ENCODE peak calls at places on chromosomes 3 and 15, in seven cellular contexts. One of them, this sample, is unnamed. For H3K27me3, the result is how much of the 10 kb centered on the place peaks cover.

GRCh38 chr15:41043276-41043675 is 72.8 kb downstream of the INO80 start:
- DNase-seq in PC-9: no peak
- DNase-seq in stomach: no peak
- DNase-seq in IMR-90: peak
- DNase-seq in GM23248: peak
- DNase-seq in MG63: no peak
- DNase-seq in astrocyte: peak
- DNase-seq in this sample: no peak

GRCh38 chr3:197364410-197365071 is 66.1 kb upstream of the DLG1 start:
- DNase-seq in GM23248: peak
- DNase-seq in stomach: peak
- DNase-seq in astrocyte: no peak
- DNase-seq in MG63: peak
- DNase-seq in IMR-90: no peak
- DNase-seq in PC-9: no peak
- DNase-seq in this sample: no peak

GRCh38 chr3:29453278-29453961 is 172.5 kb downstream of the RBMS3 start:
- DNase-seq in IMR-90: no peak
- DNase-seq in stomach: peak
- DNase-seq in astrocyte: no peak
- DNase-seq in MG63: peak
- DNase-seq in PC-9: peak
- DNase-seq in GM23248: no peak
- DNase-seq in this sample: no peak

GRCh38 chr3:170203457-170203856 is 18.8 kb upstream of the PRKCI start:
- DNase-seq in stomach: no peak
- DNase-seq in IMR-90: no peak
- DNase-seq in MG63: no peak
- DNase-seq in astrocyte: no peak
- DNase-seq in PC-9: no peak
- DNase-seq in GM23248: no peak
- DNase-seq in this sample: no peak

GRCh38 chr15:49877871-49878511 is 241.0 kb downstream of the ATP8B4 start:
- DNase-seq in GM23248: peak
- DNase-seq in IMR-90: peak
- DNase-seq in astrocyte: no peak
- DNase-seq in stomach: no peak
- DNase-seq in PC-9: no peak
- DNase-seq in MG63: no peak
- DNase-seq in this sample: no peak

GRCh38 chr15:100704281-100705055 is 102.1 kb downstream of the ASB7 start:
- DNase-seq in IMR-90: peak
- DNase-seq in stomach: no peak
- DNase-seq in MG63: peak
- DNase-seq in PC-9: no peak
- DNase-seq in GM23248: peak
- DNase-seq in astrocyte: peak
- DNase-seq in this sample: no peak

GRCh38 chr3:135965506-135966348 is at the start of gene PPP2R3A:
- DNase-seq in PC-9: peak
- DNase-seq in IMR-90: peak
- DNase-seq in astrocyte: peak
- DNase-seq in GM23248: peak
- DNase-seq in stomach: peak
- DNase-seq in MG63: peak
- DNase-seq in this sample: peak

GRCh38 chr15:88646951-88647350 is 8.1 kb downstream of the ISG20 start:
- DNase-seq in PC-9: no peak
- DNase-seq in MG63: no peak
- DNase-seq in stomach: peak
- DNase-seq in IMR-90: no peak
- DNase-seq in GM23248: no peak
- DNase-seq in astrocyte: no peak
- DNase-seq in this sample: peak

GRCh38 chr3:130539005-130539404 is 22.0 kb downstream of the COL6A6 start:
- DNase-seq in GM23248: peak
- DNase-seq in MG63: peak
- DNase-seq in stomach: peak
- DNase-seq in astrocyte: no peak
- DNase-seq in IMR-90: peak
- DNase-seq in PC-9: peak
- DNase-seq in this sample: no peak

GRCh38 chr3:117074833-117075232 is 365.3 kb downstream of the TUSC7 start:
- DNase-seq in astrocyte: no peak
- DNase-seq in MG63: no peak
- DNase-seq in IMR-90: peak
- DNase-seq in stomach: no peak
- DNase-seq in GM23248: peak
- DNase-seq in PC-9: no peak
- DNase-seq in this sample: no peak

GRCh38 chr15:80773122-80773551 is 6.0 kb upstream of the CEMIP start:
- DNase-seq in astrocyte: peak
- DNase-seq in MG63: no peak
- DNase-seq in GM23248: peak
- DNase-seq in PC-9: no peak
- DNase-seq in stomach: no peak
- DNase-seq in IMR-90: peak
- DNase-seq in this sample: no peak

GRCh38 chr3:125110876-125111480 is 55.2 kb upstream of the HEG1 start:
- DNase-seq in stomach: no peak
- DNase-seq in PC-9: no peak
- DNase-seq in IMR-90: no peak
- DNase-seq in GM23248: no peak
- DNase-seq in MG63: no peak
- DNase-seq in astrocyte: no peak
- DNase-seq in this sample: no peak

GRCh38 chr3:54691230-54691900 is 236.5 kb downstream of the LRTM1 start:
- DNase-seq in IMR-90: peak
- DNase-seq in astrocyte: peak
- DNase-seq in GM23248: no peak
- DNase-seq in MG63: peak
- DNase-seq in PC-9: no peak
- DNase-seq in stomach: no peak
- DNase-seq in this sample: no peak

GRCh38 chr3:192851821-192852352 is 65.8 kb downstream of the MB21D2 start:
- DNase-seq in IMR-90: peak
- DNase-seq in GM23248: peak
- DNase-seq in astrocyte: peak
- DNase-seq in MG63: peak
- DNase-seq in PC-9: peak
- DNase-seq in stomach: peak
- DNase-seq in this sample: no peak

GRCh38 chr3:52517796-52518722 is 15.6 kb downstream of the NT5DC2 start:
- DNase-seq in MG63: no peak
- DNase-seq in GM23248: no peak
- DNase-seq in stomach: no peak
- DNase-seq in astrocyte: no peak
- DNase-seq in IMR-90: no peak
- DNase-seq in PC-9: no peak
- DNase-seq in this sample: no peak

GRCh38 chr15:74829500-74829899 is 3.1 kb downstream of the CPLX3 start:
- DNase-seq in GM23248: peak
- DNase-seq in IMR-90: peak
- DNase-seq in PC-9: no peak
- DNase-seq in stomach: no peak
- DNase-seq in astrocyte: no peak
- DNase-seq in MG63: no peak
- DNase-seq in this sample: no peak

GRCh38 chr3:123076496-123077418 is 9.9 kb downstream of the PDIA5 start:
- DNase-seq in GM23248: no peak
- DNase-seq in MG63: peak
- DNase-seq in astrocyte: no peak
- DNase-seq in IMR-90: no peak
- DNase-seq in stomach: peak
- DNase-seq in PC-9: no peak
- DNase-seq in this sample: no peak

GRCh38 chr15:44490628-44491027 is 46.3 kb upstream of the EIF3J start:
- DNase-seq in astrocyte: peak
- DNase-seq in stomach: no peak
- DNase-seq in IMR-90: peak
- DNase-seq in PC-9: no peak
- DNase-seq in GM23248: peak
- DNase-seq in MG63: no peak
- DNase-seq in this sample: no peak

GRCh38 chr3:141940204-141940776 is 63.8 kb downstream of the ATP1B3 start:
- DNase-seq in PC-9: peak
- DNase-seq in GM23248: peak
- DNase-seq in stomach: no peak
- DNase-seq in MG63: peak
- DNase-seq in astrocyte: peak
- DNase-seq in IMR-90: peak
- DNase-seq in this sample: peak

GRCh38 chr3:58566398-58567250 is 10.6 kb downstream of the FAM107A start:
- DNase-seq in GM23248: no peak
- DNase-seq in MG63: no peak
- DNase-seq in stomach: no peak
- DNase-seq in PC-9: no peak
- DNase-seq in astrocyte: no peak
- DNase-seq in IMR-90: no peak
- DNase-seq in this sample: no peak

GRCh38 chr3:141524988-141525387 is 38.2 kb downstream of the RASA2 start:
- DNase-seq in IMR-90: no peak
- DNase-seq in MG63: no peak
- DNase-seq in stomach: no peak
- DNase-seq in astrocyte: no peak
- DNase-seq in GM23248: no peak
- DNase-seq in PC-9: no peak
- DNase-seq in this sample: no peak

GRCh38 chr3:69082805-69083204 is 1.9 kb upstream of the ARL6IP5 start:
- DNase-seq in MG63: peak
- DNase-seq in PC-9: no peak
- DNase-seq in GM23248: peak
- DNase-seq in stomach: peak
- DNase-seq in IMR-90: peak
- DNase-seq in astrocyte: peak
- DNase-seq in this sample: no peak
- H3K4me3 ChIP-seq in MG63: no peak
- H3K4me3 ChIP-seq in PC-9: no peak
- H3K4me3 ChIP-seq in GM23248: peak
- H3K4me3 ChIP-seq in stomach: no peak
- H3K4me3 ChIP-seq in IMR-90: no peak
- H3K4me3 ChIP-seq in astrocyte: no peak
- H3K4me3 ChIP-seq in this sample: no peak

DNA sequence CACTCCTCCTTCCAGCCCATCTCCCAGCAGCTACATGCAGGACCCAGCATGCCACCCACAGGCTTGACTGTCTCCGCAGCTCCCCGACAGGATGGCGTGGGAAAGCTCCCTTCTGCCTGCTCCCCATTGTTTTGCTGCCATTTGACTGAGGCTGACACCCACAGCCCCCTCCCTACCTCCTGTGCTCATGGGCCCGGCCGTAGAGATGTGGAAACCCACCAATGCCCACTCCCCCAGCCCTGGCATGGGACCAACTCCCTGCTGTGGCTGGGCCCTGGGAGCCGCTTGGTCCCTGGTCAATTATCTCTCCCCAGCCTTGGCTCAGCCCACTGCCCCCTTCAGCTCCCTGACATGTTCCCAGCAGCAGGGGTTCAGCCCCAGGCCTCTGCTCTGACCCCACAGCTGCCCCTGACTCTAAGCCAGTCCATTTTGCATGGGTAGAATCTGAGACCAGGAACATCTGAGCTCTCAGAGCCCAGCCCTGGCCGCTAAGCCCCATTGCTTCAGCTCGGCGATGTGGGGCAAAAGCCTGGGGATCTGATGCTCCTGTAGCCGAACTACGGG is 8.2 kb downstream of the C3orf22 start:
- DNase-seq in MG63: no peak
- DNase-seq in stomach: peak
- DNase-seq in astrocyte: no peak
- DNase-seq in PC-9: no peak
- DNase-seq in GM23248: no peak
- DNase-seq in IMR-90: no peak
- DNase-seq in this sample: peak
- H3K27me3 ChIP-seq in MG63: under half
- H3K27me3 ChIP-seq in stomach: under half
- H3K27me3 ChIP-seq in astrocyte: under half
- H3K27me3 ChIP-seq in PC-9: half or more
- H3K27me3 ChIP-seq in GM23248: under half
- H3K27me3 ChIP-seq in IMR-90: under half
- H3K27me3 ChIP-seq in this sample: under half

GRCh38 chr3:3031358-3031757 is 78.8 kb downstream of the IL5RA start:
- DNase-seq in stomach: no peak
- DNase-seq in MG63: no peak
- DNase-seq in IMR-90: peak
- DNase-seq in PC-9: no peak
- DNase-seq in GM23248: no peak
- DNase-seq in astrocyte: peak
- DNase-seq in this sample: no peak

GRCh38 chr3:3023106-3023505 is 87.1 kb downstream of the IL5RA start:
- DNase-seq in GM23248: no peak
- DNase-seq in stomach: no peak
- DNase-seq in MG63: no peak
- DNase-seq in astrocyte: no peak
- DNase-seq in PC-9: no peak
- DNase-seq in IMR-90: no peak
- DNase-seq in this sample: no peak

GRCh38 chr3:3027976-3028567 is 82.1 kb downstream of the IL5RA start:
- DNase-seq in IMR-90: no peak
- DNase-seq in MG63: no peak
- DNase-seq in PC-9: no peak
- DNase-seq in GM23248: no peak
- DNase-seq in stomach: no peak
- DNase-seq in astrocyte: no peak
- DNase-seq in this sample: no peak
- H3K4me3 ChIP-seq in IMR-90: no peak
- H3K4me3 ChIP-seq in MG63: no peak
- H3K4me3 ChIP-seq in PC-9: no peak
- H3K4me3 ChIP-seq in GM23248: no peak
- H3K4me3 ChIP-seq in stomach: no peak
- H3K4me3 ChIP-seq in astrocyte: no peak
- H3K4me3 ChIP-seq in this sample: no peak

DNA sequence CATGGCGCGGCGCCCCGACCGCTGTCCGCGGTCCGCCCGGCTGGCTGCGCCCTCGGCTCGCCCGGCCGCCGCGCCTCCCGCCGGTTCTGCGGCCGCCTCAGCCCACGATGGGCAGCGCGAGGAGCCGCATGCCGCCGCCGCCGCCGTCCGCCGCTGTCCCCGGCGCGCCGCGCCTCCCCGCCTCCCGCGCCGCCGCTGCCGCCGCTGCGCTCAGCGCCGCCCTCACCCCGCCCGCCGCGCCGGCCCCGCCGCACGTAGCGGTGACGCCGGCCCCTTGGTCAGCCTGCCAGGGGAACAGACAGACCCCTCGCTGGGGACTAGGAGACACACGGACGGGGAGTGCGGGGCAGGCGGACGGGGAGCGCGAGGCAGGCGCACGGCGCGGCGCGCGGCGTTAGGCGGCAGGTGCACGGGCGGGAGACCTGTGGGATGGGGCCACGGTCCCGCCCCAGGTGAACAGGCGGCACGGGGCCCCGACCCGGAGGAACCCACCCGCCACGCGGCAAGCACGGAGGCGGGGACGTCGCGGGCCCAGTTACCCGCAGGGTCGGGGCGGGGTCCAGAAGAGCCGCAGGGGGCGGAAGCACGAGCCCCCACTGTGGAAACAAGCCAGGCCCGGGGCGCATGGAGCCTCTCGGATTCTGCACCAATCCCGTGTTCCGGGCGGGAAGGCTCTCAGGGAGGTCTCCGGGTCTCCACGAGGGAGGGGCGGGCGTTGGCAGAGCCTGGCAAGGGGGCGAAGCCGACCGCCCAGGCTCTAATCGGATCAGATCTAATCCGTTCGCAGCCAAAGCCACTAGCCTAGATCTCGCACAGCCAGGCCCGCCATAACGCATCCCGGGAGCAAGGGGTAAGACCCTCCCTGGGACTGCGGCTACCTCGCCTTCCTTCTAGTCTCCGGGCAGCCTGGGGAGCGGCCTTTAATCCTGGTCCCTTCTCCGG is at the start of gene CSPG5:
- DNase-seq in GM23248: peak
- DNase-seq in PC-9: peak
- DNase-seq in stomach: no peak
- DNase-seq in astrocyte: no peak
- DNase-seq in MG63: peak
- DNase-seq in IMR-90: no peak
- DNase-seq in this sample: peak
- H3K27me3 ChIP-seq in GM23248: under half
- H3K27me3 ChIP-seq in PC-9: under half
- H3K27me3 ChIP-seq in stomach: under half
- H3K27me3 ChIP-seq in astrocyte: under half
- H3K27me3 ChIP-seq in MG63: under half
- H3K27me3 ChIP-seq in IMR-90: under half
- H3K27me3 ChIP-seq in this sample: under half

This sample was measured in spleen.